ENCODE peak calls at places on chromosome 4, in eight cellular contexts. S is cardiac fibroblast, G is thoracic aorta, Z is GM12865, U is cardiac muscle cell, J is transverse colon, L is bronchial epithelial cell, Q is K562. E is an unnamed sample.

GRCh38 chr4:150316332-150317205 is 238.3 kb downstream of the DCLK2 start:
- DNase-seq in S (no peak), G (no peak), Z (no peak), U (peak), J (no peak), L (no peak), Q (no peak), E (no peak)

GRCh38 chr4:104677122-104677521 is 182.4 kb upstream of the CXXC4 start:
- DNase-seq in S (no peak), G (no peak), Z (no peak), U (no peak), J (peak), L (peak), Q (no peak), E (peak)

GRCh38 chr4:184951668-184952160 is 66.6 kb upstream of the HELT start:
- DNase-seq in S (no peak), G (no peak), Z (no peak), U (no peak), J (no peak), L (no peak), Q (no peak), E (no peak)

GRCh38 chr4:170750519-170750918 is 660.8 kb upstream of the AADAT start:
- DNase-seq in S (no peak), G (no peak), Z (peak), U (no peak), J (no peak), L (no peak), Q (no peak), E (no peak)

GRCh38 chr4:137664055-137664405 is 131.7 kb upstream of the PCDH18 start:
- DNase-seq in S (peak), G (no peak), Z (no peak), U (peak), J (no peak), L (peak), Q (no peak), E (peak)

GRCh38 chr4:186936496-186937375 is 213.1 kb upstream of the FAT1 start:
- DNase-seq in S (peak), G (no peak), Z (no peak), U (peak), J (no peak), L (peak), Q (no peak), E (peak)

GRCh38 chr4:99149620-99150019 is 5.5 kb upstream of the ADH4 start:
- DNase-seq in S (no peak), G (no peak), Z (no peak), U (no peak), J (no peak), L (no peak), Q (no peak), E (no peak)

GRCh38 chr4:129232627-129233337 is 136.8 kb downstream of the C4orf33 start:
- DNase-seq in S (no peak), G (no peak), Z (no peak), U (no peak), J (no peak), L (no peak), Q (no peak), E (no peak)

GRCh38 chr4:7425591-7426468 is 8.9 kb downstream of the PSAPL1 start:
- DNase-seq in S (no peak), G (no peak), Z (no peak), U (no peak), J (peak), L (no peak), Q (no peak), E (no peak)

GRCh38 chr4:82721819-82722423 is 76.7 kb downstream of the SCD5 start:
- DNase-seq in S (peak), G (no peak), Z (peak), U (no peak), J (no peak), L (peak), Q (no peak), E (no peak)

GRCh38 chr4:76339364-76339763 is 32.8 kb downstream of the STBD1 start:
- DNase-seq in S (no peak), G (no peak), Z (no peak), U (no peak), J (no peak), L (no peak), Q (no peak), E (no peak)

GRCh38 chr4:120865985-120866384 is 56.5 kb downstream of the PRDM5 start:
- DNase-seq in S (no peak), G (no peak), Z (peak), U (no peak), J (no peak), L (peak), Q (no peak), E (peak)

GRCh38 chr4:153247116-153247490 is 42.9 kb downstream of the TRIM2 start:
- DNase-seq in S (no peak), G (no peak), Z (no peak), U (no peak), J (no peak), L (no peak), Q (no peak), E (no peak)

GRCh38 chr4:111494971-111495370 is 650.3 kb upstream of the FAM241A start:
- DNase-seq in S (peak), G (no peak), Z (no peak), U (peak), J (no peak), L (no peak), Q (no peak), E (no peak)

GRCh38 chr4:155540698-155541097 is 126.0 kb upstream of the GUCY1A1 start:
- DNase-seq in S (no peak), G (no peak), Z (no peak), U (no peak), J (no peak), L (no peak), Q (no peak), E (no peak)

GRCh38 chr4:39134674-39135073 is 47.7 kb upstream of the WDR19 start:
- DNase-seq in S (no peak), G (no peak), Z (peak), U (no peak), J (no peak), L (no peak), Q (no peak), E (no peak)

GRCh38 chr4:106614446-106614845 is 245.9 kb upstream of the GIMD1 start:
- DNase-seq in S (no peak), G (no peak), Z (no peak), U (no peak), J (no peak), L (peak), Q (no peak), E (no peak)

DNA sequence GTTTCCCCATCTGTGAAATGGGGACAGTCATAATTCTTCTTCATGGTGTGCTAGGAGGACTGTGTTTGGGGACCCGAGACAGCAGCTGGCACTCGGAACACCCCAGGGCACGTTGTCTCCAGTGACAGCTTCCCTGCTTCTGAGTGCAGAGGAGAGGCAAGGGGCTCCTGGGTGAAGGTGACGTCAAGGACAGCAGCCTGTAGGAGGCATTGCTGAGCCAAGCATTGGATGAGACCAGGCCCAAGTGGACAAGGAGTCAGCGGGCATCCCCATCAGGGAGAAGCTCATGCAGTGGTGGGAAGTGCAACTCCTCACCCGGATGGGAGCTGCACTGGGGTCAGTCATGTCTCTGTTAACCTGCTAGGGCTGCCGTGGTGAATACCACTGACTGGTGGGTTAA is 46.1 kb downstream of the EVC start:
- DNase-seq in S (no peak), G (no peak), Z (no peak), U (no peak), J (no peak), L (no peak), Q (no peak), E (no peak)
- TF ChIP-seq CTCF in S (no peak), G (no peak), Z (no peak), U (no peak), J (no peak), L (no peak), Q (no peak), E (peak)

DNA sequence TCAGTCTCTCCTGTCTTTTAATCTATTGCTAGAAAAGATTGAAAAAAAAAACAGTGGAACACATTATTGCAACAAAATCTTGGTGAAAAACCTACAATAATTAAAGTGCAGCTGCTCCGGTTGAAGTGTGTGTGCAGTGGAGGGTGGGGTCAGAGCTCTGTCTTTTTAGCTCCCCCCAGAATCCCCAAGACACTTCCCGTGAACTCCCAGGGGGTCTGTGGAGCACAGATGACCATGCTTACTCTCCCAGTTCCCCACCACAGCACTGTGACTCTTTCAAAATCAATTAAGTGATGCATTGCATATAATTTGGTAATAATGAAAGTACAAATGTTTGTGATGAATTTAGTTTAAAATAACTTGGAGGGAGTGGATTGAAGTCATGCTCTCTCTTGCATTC is 15.7 kb upstream of the SLC10A4 start:
- DNase-seq in S (no peak), G (no peak), Z (no peak), U (no peak), J (no peak), L (no peak), Q (no peak), E (no peak)
- H3K4me3 ChIP-seq in S (no peak), G (no peak), Z (no peak), U (no peak), J (no peak), L (no peak), Q (no peak), E (no peak)

GRCh38 chr4:182628540-182628939 is 288.6 kb downstream of the DCTD start:
- DNase-seq in S (no peak), G (no peak), Z (no peak), U (no peak), J (no peak), L (no peak), Q (no peak), E (no peak)
- TF ChIP-seq CTCF in S (no peak), G (no peak), Z (no peak), U (no peak), J (no peak), L (no peak), Q (no peak), E (no peak)

GRCh38 chr4:5710065-5710961 is 688 bp upstream of the EVC start:
- DNase-seq in S (peak), G (no peak), Z (no peak), U (peak), J (no peak), L (peak), Q (no peak), E (no peak)

GRCh38 chr4:5707366-5708133 is 809 bp downstream of the EVC2 start:
- DNase-seq in S (peak), G (no peak), Z (no peak), U (no peak), J (no peak), L (no peak), Q (no peak), E (no peak)

GRCh38 chr4:5708829-5709680 is 696 bp upstream of the EVC2 start:
- DNase-seq in S (no peak), G (no peak), Z (no peak), U (no peak), J (no peak), L (no peak), Q (no peak), E (no peak)

GRCh38 chr4:5706486-5707290 is 1.7 kb downstream of the EVC2 start:
- DNase-seq in S (no peak), G (no peak), Z (no peak), U (no peak), J (no peak), L (no peak), Q (no peak), E (no peak)

GRCh38 chr4:5708171-5708828 is at the start of gene EVC2:
- DNase-seq in S (peak), G (no peak), Z (no peak), U (peak), J (peak), L (peak), Q (no peak), E (no peak)
- H3K4me3 ChIP-seq in S (peak), G (peak), Z (no peak), U (peak), J (peak), L (peak), Q (peak), E (peak)

E was measured in astrocyte of the cerebellum.